ENCODE peak calls at places on chromosomes 1 and 21, in ten cellular contexts. Y is uterus, A is K562, K is HepG2, E is thyroid gland, I is HCT116, J is breast epithelium, Z is A549, F is stomach, U is right lobe of liver. M is an unnamed sample.
A peak's percentile ranks its signal among the peaks of the same experiment; 100 is the strongest.

GRCh38 chr1:175338447-175339135 is 146.0 kb upstream of the KIAA0040 start:
- DNase-seq in U (no peak), E (peak; percentile 6), J (no peak), K (peak; percentile 3), Z (peak; percentile 15), I (peak; percentile 42), A (peak; percentile 61), F (no peak), Y (no peak), M (no peak)

GRCh38 chr1:174022976-174023277 is 770 bp upstream of the RC3H1 start:
- DNase-seq in U (no peak), E (no peak), J (no peak), Z (no peak), K (no peak), Y (no peak), A (no peak), I (no peak), F (no peak), M (no peak)

GRCh38 chr1:94325379-94326302 is 88.3 kb upstream of the ARHGAP29 start:
- DNase-seq in I (peak; percentile 92), A (no peak), Y (no peak), J (no peak), K (peak; percentile 75), U (no peak), E (peak; percentile 32), Z (peak; percentile 69), F (no peak), M (peak; percentile 63)

GRCh38 chr1:33161061-33161681 is 20.7 kb downstream of the TRIM62 start:
- DNase-seq in J (no peak), Y (peak; percentile 56), F (no peak), I (no peak), A (no peak), U (no peak), Z (no peak), K (no peak), E (peak; percentile 18), M (peak; percentile 82)

GRCh38 chr1:22976461-22977243 is 4.0 kb upstream of the LACTBL1 start:
- DNase-seq in U (peak; percentile 70), F (peak; percentile 61), Y (no peak), Z (peak; percentile 78), E (peak; percentile 65), I (peak; percentile 78), K (peak; percentile 74), J (no peak), A (peak; percentile 87), M (peak; percentile 52)

GRCh38 chr1:67135354-67135753 is 584 bp upstream of the C1orf141 start:
- DNase-seq in Z (no peak), K (no peak), U (no peak), Y (no peak), I (no peak), E (no peak), A (no peak), J (no peak), F (no peak), M (no peak)

GRCh38 chr1:164092603-164093353 is 466.2 kb upstream of the PBX1 start:
- DNase-seq in I (no peak), F (no peak), K (no peak), Y (no peak), Z (no peak), E (no peak), U (no peak), J (no peak), A (no peak), M (no peak)

GRCh38 chr1:77487631-77488030 is 194.8 kb downstream of the ZZZ3 start:
- DNase-seq in J (no peak), A (no peak), F (no peak), Y (no peak), K (no peak), Z (no peak), I (no peak), U (no peak), E (no peak), M (no peak)

DNA sequence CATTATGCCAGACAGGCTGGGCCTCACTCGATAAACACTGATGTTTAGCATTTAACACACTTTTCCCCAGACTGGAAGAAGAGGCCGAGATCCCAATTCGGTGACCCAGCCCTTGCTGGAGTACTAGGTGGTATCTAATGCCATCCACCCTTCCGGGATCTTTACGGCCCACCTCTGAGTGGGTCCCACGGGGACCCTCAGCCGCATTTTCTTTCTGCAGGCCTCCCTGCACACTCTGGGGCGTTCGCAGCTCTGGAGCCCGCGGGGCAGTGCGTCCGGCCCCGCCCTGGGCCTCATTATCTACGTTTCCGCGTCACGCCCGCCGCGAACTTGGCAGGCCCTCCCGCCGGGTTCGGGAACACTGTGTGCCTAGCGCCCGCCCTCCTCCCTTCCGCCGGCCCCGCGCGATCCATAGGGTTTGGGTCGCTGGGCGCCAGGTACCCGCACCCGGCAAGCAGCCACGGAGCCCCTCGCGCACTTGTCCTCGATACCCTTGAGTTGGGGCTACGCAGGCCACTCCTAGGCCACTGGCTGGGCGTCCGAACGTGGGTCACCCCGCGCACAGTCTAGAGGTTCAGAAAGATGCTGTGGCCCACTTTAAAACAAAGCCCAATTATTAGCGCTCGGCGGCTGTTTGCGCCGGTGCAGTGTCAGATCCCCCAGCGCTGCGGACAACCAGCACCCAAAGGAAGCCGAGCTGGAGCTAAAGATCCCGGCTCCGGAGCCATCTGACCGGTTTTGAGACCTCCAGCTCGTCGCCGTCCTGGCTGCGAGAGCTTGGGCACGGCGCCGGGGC is 942 bp upstream of the EVA1C start:
- DNase-seq in I (no peak), A (peak; percentile 59), J (peak; percentile 88), Y (peak; percentile 95), Z (no peak), F (peak; percentile 97), E (peak; percentile 93), U (peak; percentile 88), K (no peak), M (peak; percentile 96)
- TF ChIP-seq POLR2A in I (peak; percentile 41), A (no peak), J (peak; percentile 58), Y (peak; percentile 96), Z (peak; percentile 40), F (no peak), E (peak; percentile 84), U (peak; percentile 80), K (no peak), M (no peak)

DNA sequence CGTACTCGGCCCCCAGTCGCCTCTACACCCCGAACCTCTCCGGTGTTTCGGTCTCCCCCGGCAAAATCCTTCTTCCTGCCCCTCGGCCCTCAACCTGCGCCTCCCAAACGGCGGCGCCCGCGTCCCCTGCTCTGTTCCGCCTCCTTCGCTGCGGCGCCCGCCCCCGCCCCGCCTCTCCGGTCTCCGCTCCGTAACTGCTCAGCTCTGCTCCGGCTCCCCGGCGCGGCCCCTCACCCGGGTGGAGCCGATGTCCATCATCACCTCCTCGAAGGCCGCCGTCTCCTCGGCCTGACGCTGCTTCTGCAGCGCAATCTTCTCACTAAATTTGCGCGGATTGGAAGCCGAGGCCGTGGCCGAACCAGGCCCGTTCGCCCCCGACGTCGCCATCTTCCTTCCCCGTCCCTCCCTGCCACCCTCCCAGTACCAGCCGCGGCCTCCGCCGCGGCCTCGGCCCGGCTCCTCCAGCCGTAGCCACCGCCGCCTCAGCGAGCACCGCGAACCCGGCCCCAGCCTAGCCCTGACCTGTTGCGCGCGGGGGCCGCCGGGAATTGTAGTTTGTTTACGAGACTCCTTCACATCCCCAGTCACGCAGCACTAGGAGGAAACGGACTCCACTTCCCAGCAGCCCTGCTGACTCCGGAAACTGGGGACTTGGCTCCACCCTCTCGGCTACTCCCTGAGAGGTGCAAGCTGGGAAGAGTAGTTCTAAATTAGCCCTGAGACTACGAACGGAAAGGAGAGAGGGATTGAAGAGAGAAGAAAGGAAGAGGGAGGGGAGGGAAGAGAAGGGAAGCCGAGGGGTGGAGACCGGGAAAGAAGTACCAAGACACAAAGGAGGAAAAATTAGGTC is at the start of gene CRTC2:
- DNase-seq in I (peak; percentile 95), Z (peak; percentile 99), J (peak; percentile 97), E (peak; percentile 100), A (peak; percentile 96), F (peak; percentile 99), Y (peak; percentile 99), U (peak; percentile 99), K (peak; percentile 96), M (peak; percentile 99)
- H3K4me1 ChIP-seq in I (peaks cover 12% of the 10 kb centered on the region), Z (peaks cover 32% of the 10 kb centered on the region), J (peaks cover 10% of the 10 kb centered on the region), E (peaks cover 34% of the 10 kb centered on the region), A (peaks cover 33% of the 10 kb centered on the region), F (peaks cover 86% of the 10 kb centered on the region), Y (peaks cover 6% of the 10 kb centered on the region), U (no peaks in the 10 kb centered on the region), K (peaks cover 67% of the 10 kb centered on the region), M (peaks cover 36% of the 10 kb centered on the region)

GRCh38 chr1:12595839-12596821 is 21.9 kb downstream of the DHRS3 start:
- DNase-seq in J (peak; percentile 91), K (no peak), I (no peak), F (peak; percentile 94), A (no peak), Z (peak; percentile 92), E (peak; percentile 83), U (peak; percentile 97), Y (peak; percentile 87), M (peak; percentile 92)
- TF ChIP-seq POLR2A in J (no peak), K (no peak), I (no peak), F (no peak), A (no peak), Z (peak; percentile 45), E (peak; percentile 25), U (peak; percentile 35), Y (peak; percentile 40), M (no peak)

GRCh38 chr1:154845879-154846278 is 24.2 kb downstream of the KCNN3 start:
- DNase-seq in I (no peak), U (no peak), J (no peak), A (no peak), Y (no peak), F (no peak), Z (no peak), K (no peak), E (no peak), M (no peak)

GRCh38 chr1:154848983-154849382 is 21.1 kb downstream of the KCNN3 start:
- DNase-seq in U (no peak), Z (no peak), Y (no peak), E (no peak), F (no peak), J (no peak), A (no peak), K (no peak), I (no peak), M (no peak)

GRCh38 chr1:154849645-154850131 is 20.4 kb downstream of the KCNN3 start:
- DNase-seq in F (no peak), Y (no peak), A (no peak), J (no peak), U (no peak), Z (no peak), I (no peak), E (no peak), K (no peak), M (no peak)

GRCh38 chr1:154846921-154847442 is 23.1 kb downstream of the KCNN3 start:
- DNase-seq in J (no peak), I (no peak), A (no peak), K (no peak), Y (peak; percentile 49), E (no peak), U (no peak), Z (no peak), F (no peak), M (no peak)

DNA sequence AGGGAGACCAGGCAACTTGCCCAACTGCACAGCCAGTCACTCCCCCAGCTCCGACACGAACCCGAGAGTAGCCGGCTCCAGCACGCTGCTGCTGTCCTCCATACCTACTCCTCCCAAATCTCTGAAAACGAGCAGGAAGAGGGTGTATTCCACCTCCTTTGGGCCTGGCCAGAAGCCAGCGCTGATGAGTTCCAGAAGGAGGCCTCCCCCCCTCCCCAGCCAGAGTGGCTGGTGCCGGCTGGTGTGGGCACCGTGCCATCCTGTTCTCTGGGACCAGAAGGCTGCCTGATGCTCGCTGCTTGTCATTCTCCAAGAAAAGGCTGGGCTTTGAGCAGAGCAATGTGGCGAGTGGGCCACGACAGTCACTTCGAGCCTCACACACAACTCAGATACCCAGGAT is 22.2 kb downstream of the KCNN3 start:
- DNase-seq in K (no peak), A (no peak), E (peak; percentile 70), J (no peak), F (no peak), I (no peak), U (no peak), Z (no peak), Y (peak; percentile 62), M (peak; percentile 54)
- H3K4me1 ChIP-seq in K (no peaks in the 10 kb centered on the region), A (no peaks in the 10 kb centered on the region), E (peaks cover 4% of the 10 kb centered on the region), J (no peaks in the 10 kb centered on the region), F (peaks cover 6% of the 10 kb centered on the region), I (no peaks in the 10 kb centered on the region), U (no peaks in the 10 kb centered on the region), Z (no peaks in the 10 kb centered on the region), Y (no peaks in the 10 kb centered on the region), M (peaks cover 25% of the 10 kb centered on the region)

M was measured in heart left ventricle.